ENCODE peak calls at places on chromosomes 16 and 17, in six cellular contexts. One of them, this sample, is unnamed.

GRCh38 chr16:10599626-10600025 is 19.2 kb upstream of the EMP2 start:
- DNase-seq in tibial nerve: no peak
- DNase-seq in stimulated activated CD4-positive, alpha-beta T cell treated with anti-CD3 and anti-CD28 coated beads, Interleukin-15, amount 100 ng/mL, for 1 hour: no peak
- DNase-seq in stimulated activated CD8-positive, alpha-beta memory T cell treated with anti-CD3 and anti-CD28 coated beads, Interleukin-15, amount 100 ng/mL, for 4 hours: no peak
- DNase-seq in G401: no peak
- DNase-seq in effector CD4-positive, alpha-beta T cell: no peak
- DNase-seq in this sample: no peak

GRCh38 chr16:89919535-89920406 is 1.1 kb downstream of the MC1R start:
- DNase-seq in stimulated activated CD4-positive, alpha-beta T cell treated with anti-CD3 and anti-CD28 coated beads, Interleukin-15, amount 100 ng/mL, for 1 hour: no peak
- DNase-seq in G401: no peak
- DNase-seq in effector CD4-positive, alpha-beta T cell: no peak
- DNase-seq in stimulated activated CD8-positive, alpha-beta memory T cell treated with anti-CD3 and anti-CD28 coated beads, Interleukin-15, amount 100 ng/mL, for 4 hours: no peak
- DNase-seq in tibial nerve: no peak
- DNase-seq in this sample: no peak

GRCh38 chr17:77924757-77925336 is 33.7 kb upstream of the TNRC6C start:
- DNase-seq in stimulated activated CD4-positive, alpha-beta T cell treated with anti-CD3 and anti-CD28 coated beads, Interleukin-15, amount 100 ng/mL, for 1 hour: no peak
- DNase-seq in tibial nerve: peak
- DNase-seq in effector CD4-positive, alpha-beta T cell: no peak
- DNase-seq in stimulated activated CD8-positive, alpha-beta memory T cell treated with anti-CD3 and anti-CD28 coated beads, Interleukin-15, amount 100 ng/mL, for 4 hours: no peak
- DNase-seq in G401: no peak
- DNase-seq in this sample: peak

GRCh38 chr16:59964232-59964924 is 1230.3 kb upstream of the GOT2 start:
- DNase-seq in tibial nerve: no peak
- DNase-seq in stimulated activated CD8-positive, alpha-beta memory T cell treated with anti-CD3 and anti-CD28 coated beads, Interleukin-15, amount 100 ng/mL, for 4 hours: no peak
- DNase-seq in stimulated activated CD4-positive, alpha-beta T cell treated with anti-CD3 and anti-CD28 coated beads, Interleukin-15, amount 100 ng/mL, for 1 hour: no peak
- DNase-seq in G401: no peak
- DNase-seq in effector CD4-positive, alpha-beta T cell: no peak
- DNase-seq in this sample: peak

GRCh38 chr17:35666070-35666469 is 65.4 kb upstream of the RASL10B start:
- DNase-seq in tibial nerve: no peak
- DNase-seq in effector CD4-positive, alpha-beta T cell: no peak
- DNase-seq in stimulated activated CD4-positive, alpha-beta T cell treated with anti-CD3 and anti-CD28 coated beads, Interleukin-15, amount 100 ng/mL, for 1 hour: no peak
- DNase-seq in stimulated activated CD8-positive, alpha-beta memory T cell treated with anti-CD3 and anti-CD28 coated beads, Interleukin-15, amount 100 ng/mL, for 4 hours: no peak
- DNase-seq in G401: no peak
- DNase-seq in this sample: no peak

GRCh38 chr16:50699345-50700159 is 6.1 kb downstream of the NOD2 start:
- DNase-seq in stimulated activated CD4-positive, alpha-beta T cell treated with anti-CD3 and anti-CD28 coated beads, Interleukin-15, amount 100 ng/mL, for 1 hour: peak
- DNase-seq in tibial nerve: no peak
- DNase-seq in stimulated activated CD8-positive, alpha-beta memory T cell treated with anti-CD3 and anti-CD28 coated beads, Interleukin-15, amount 100 ng/mL, for 4 hours: no peak
- DNase-seq in G401: no peak
- DNase-seq in effector CD4-positive, alpha-beta T cell: peak
- DNase-seq in this sample: peak

GRCh38 chr16:28183930-28184329 is 27.8 kb downstream of the XPO6 start:
- DNase-seq in stimulated activated CD8-positive, alpha-beta memory T cell treated with anti-CD3 and anti-CD28 coated beads, Interleukin-15, amount 100 ng/mL, for 4 hours: no peak
- DNase-seq in tibial nerve: no peak
- DNase-seq in stimulated activated CD4-positive, alpha-beta T cell treated with anti-CD3 and anti-CD28 coated beads, Interleukin-15, amount 100 ng/mL, for 1 hour: no peak
- DNase-seq in G401: no peak
- DNase-seq in effector CD4-positive, alpha-beta T cell: no peak
- DNase-seq in this sample: no peak

GRCh38 chr16:57642368-57643135 is 14.1 kb downstream of the ADGRG1 start:
- DNase-seq in stimulated activated CD4-positive, alpha-beta T cell treated with anti-CD3 and anti-CD28 coated beads, Interleukin-15, amount 100 ng/mL, for 1 hour: no peak
- DNase-seq in effector CD4-positive, alpha-beta T cell: no peak
- DNase-seq in G401: no peak
- DNase-seq in tibial nerve: no peak
- DNase-seq in stimulated activated CD8-positive, alpha-beta memory T cell treated with anti-CD3 and anti-CD28 coated beads, Interleukin-15, amount 100 ng/mL, for 4 hours: no peak
- DNase-seq in this sample: no peak

GRCh38 chr17:57750109-57750845 is 5.2 kb upstream of the CCDC182 start:
- DNase-seq in stimulated activated CD8-positive, alpha-beta memory T cell treated with anti-CD3 and anti-CD28 coated beads, Interleukin-15, amount 100 ng/mL, for 4 hours: no peak
- DNase-seq in effector CD4-positive, alpha-beta T cell: no peak
- DNase-seq in tibial nerve: no peak
- DNase-seq in stimulated activated CD4-positive, alpha-beta T cell treated with anti-CD3 and anti-CD28 coated beads, Interleukin-15, amount 100 ng/mL, for 1 hour: no peak
- DNase-seq in G401: no peak
- DNase-seq in this sample: no peak

GRCh38 chr17:65154770-65155589 is 17.8 kb downstream of the RGS9 start:
- DNase-seq in stimulated activated CD4-positive, alpha-beta T cell treated with anti-CD3 and anti-CD28 coated beads, Interleukin-15, amount 100 ng/mL, for 1 hour: no peak
- DNase-seq in effector CD4-positive, alpha-beta T cell: no peak
- DNase-seq in G401: no peak
- DNase-seq in stimulated activated CD8-positive, alpha-beta memory T cell treated with anti-CD3 and anti-CD28 coated beads, Interleukin-15, amount 100 ng/mL, for 4 hours: no peak
- DNase-seq in tibial nerve: no peak
- DNase-seq in this sample: peak

GRCh38 chr17:55722742-55723487 is at the start of gene TMEM100:
- DNase-seq in G401: no peak
- DNase-seq in stimulated activated CD4-positive, alpha-beta T cell treated with anti-CD3 and anti-CD28 coated beads, Interleukin-15, amount 100 ng/mL, for 1 hour: no peak
- DNase-seq in tibial nerve: peak
- DNase-seq in stimulated activated CD8-positive, alpha-beta memory T cell treated with anti-CD3 and anti-CD28 coated beads, Interleukin-15, amount 100 ng/mL, for 4 hours: no peak
- DNase-seq in effector CD4-positive, alpha-beta T cell: no peak
- DNase-seq in this sample: peak

GRCh38 chr16:81127051-81127450 is 30.9 kb upstream of the GCSH start:
- DNase-seq in effector CD4-positive, alpha-beta T cell: no peak
- DNase-seq in tibial nerve: no peak
- DNase-seq in stimulated activated CD4-positive, alpha-beta T cell treated with anti-CD3 and anti-CD28 coated beads, Interleukin-15, amount 100 ng/mL, for 1 hour: no peak
- DNase-seq in stimulated activated CD8-positive, alpha-beta memory T cell treated with anti-CD3 and anti-CD28 coated beads, Interleukin-15, amount 100 ng/mL, for 4 hours: no peak
- DNase-seq in G401: no peak
- DNase-seq in this sample: peak

GRCh38 chr17:8082312-8082711 is 5.2 kb downstream of the ALOX12B start:
- DNase-seq in effector CD4-positive, alpha-beta T cell: no peak
- DNase-seq in stimulated activated CD8-positive, alpha-beta memory T cell treated with anti-CD3 and anti-CD28 coated beads, Interleukin-15, amount 100 ng/mL, for 4 hours: no peak
- DNase-seq in stimulated activated CD4-positive, alpha-beta T cell treated with anti-CD3 and anti-CD28 coated beads, Interleukin-15, amount 100 ng/mL, for 1 hour: no peak
- DNase-seq in G401: no peak
- DNase-seq in tibial nerve: no peak
- DNase-seq in this sample: no peak

GRCh38 chr17:61414141-61414935 is 14.7 kb downstream of the TBX2 start:
- DNase-seq in G401: no peak
- DNase-seq in stimulated activated CD8-positive, alpha-beta memory T cell treated with anti-CD3 and anti-CD28 coated beads, Interleukin-15, amount 100 ng/mL, for 4 hours: no peak
- DNase-seq in tibial nerve: no peak
- DNase-seq in effector CD4-positive, alpha-beta T cell: no peak
- DNase-seq in stimulated activated CD4-positive, alpha-beta T cell treated with anti-CD3 and anti-CD28 coated beads, Interleukin-15, amount 100 ng/mL, for 1 hour: no peak
- DNase-seq in this sample: no peak

GRCh38 chr17:4073983-4074830 is 68.6 kb downstream of the ZZEF1 start:
- DNase-seq in tibial nerve: no peak
- DNase-seq in G401: peak
- DNase-seq in effector CD4-positive, alpha-beta T cell: no peak
- DNase-seq in stimulated activated CD4-positive, alpha-beta T cell treated with anti-CD3 and anti-CD28 coated beads, Interleukin-15, amount 100 ng/mL, for 1 hour: no peak
- DNase-seq in stimulated activated CD8-positive, alpha-beta memory T cell treated with anti-CD3 and anti-CD28 coated beads, Interleukin-15, amount 100 ng/mL, for 4 hours: no peak
- DNase-seq in this sample: no peak